ENCODE peak calls at places on chromosomes 3 and 15, in seven cellular contexts. G is naive thymus-derived CD4-positive, alpha-beta T cell; L is kidney; M is esophagus squamous epithelium; V is ovary; J is neural progenitor cell; D is upper lobe of left lung. Y is an unnamed sample. For H3K4me1, the result is how much of the 10 kb centered on the place peaks cover.

GRCh38 chr15:40100133-40100946 is 8.3 kb downstream of the BMF start:
- DNase-seq in G (no peak), L (peak), M (no peak), V (no peak), J (no peak), D (no peak), Y (no peak)

GRCh38 chr3:37627951-37628620 is 233.6 kb upstream of the CTDSPL start:
- DNase-seq in G (no peak), L (no peak), M (no peak), V (no peak), J (no peak), D (peak), Y (no peak)

GRCh38 chr15:56243117-56243773 is 434 bp downstream of the RFX7 start:
- DNase-seq in G (no peak), L (peak), M (no peak), V (peak), J (peak), D (peak), Y (peak)

GRCh38 chr3:17740703-17741102 is 1.7 kb downstream of the TBC1D5 start:
- DNase-seq in G (no peak), L (no peak), M (no peak), V (no peak), J (no peak), D (no peak), Y (peak)

GRCh38 chr3:9884555-9885165 is 4.6 kb upstream of the CIDEC start:
- DNase-seq in G (no peak), L (no peak), M (no peak), V (no peak), J (no peak), D (no peak), Y (no peak)

GRCh38 chr3:160055659-160056058 is 67.0 kb downstream of the IL12A start:
- DNase-seq in G (no peak), L (no peak), M (no peak), V (no peak), J (no peak), D (no peak), Y (no peak)

GRCh38 chr15:63948971-63949370 is 97.3 kb downstream of the DAPK2 start:
- DNase-seq in G (no peak), L (no peak), M (no peak), V (no peak), J (no peak), D (no peak), Y (no peak)

GRCh38 chr15:33671456-33671855 is 296.8 kb upstream of the CHRM5 start:
- DNase-seq in G (no peak), L (no peak), M (no peak), V (no peak), J (no peak), D (no peak), Y (no peak)

GRCh38 chr3:71355037-71355436 is 228.5 kb downstream of the FOXP1 start:
- DNase-seq in G (no peak), L (no peak), M (no peak), V (no peak), J (no peak), D (no peak), Y (no peak)

GRCh38 chr3:71358243-71358642 is 225.3 kb downstream of the FOXP1 start:
- DNase-seq in G (no peak), L (no peak), M (no peak), V (no peak), J (no peak), D (no peak), Y (peak)

GRCh38 chr3:71360170-71360569 is 223.4 kb downstream of the FOXP1 start:
- DNase-seq in G (no peak), L (no peak), M (no peak), V (no peak), J (no peak), D (no peak), Y (peak)

GRCh38 chr3:71355862-71356261 is 227.7 kb downstream of the FOXP1 start:
- DNase-seq in G (no peak), L (no peak), M (no peak), V (no peak), J (no peak), D (no peak), Y (no peak)

DNA sequence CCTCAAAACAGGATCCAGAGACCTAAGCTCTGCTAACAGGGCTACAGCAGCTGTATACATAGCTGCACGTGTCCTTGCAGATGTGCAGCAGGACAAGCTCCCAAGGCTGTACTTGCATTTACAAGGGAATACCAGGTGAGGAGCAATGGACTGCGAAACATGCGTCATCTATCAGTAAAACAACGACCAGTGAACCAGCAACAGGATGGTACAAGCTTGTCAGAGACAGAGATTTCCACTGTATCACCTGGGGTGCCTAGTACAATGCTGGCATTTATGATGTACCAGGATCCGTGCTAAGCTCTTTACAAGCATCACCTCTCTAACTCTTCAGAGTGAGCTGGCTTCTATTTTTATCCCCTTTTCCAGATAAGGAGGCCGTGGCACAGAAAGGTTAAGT is 227.3 kb downstream of the FOXP1 start:
- DNase-seq in G (no peak), L (no peak), M (no peak), V (no peak), J (no peak), D (no peak), Y (peak)
- H3K4me1 ChIP-seq in G (under half), L (under half), M (under half), V (under half), J (under half), D (under half), Y (half or more)

GRCh38 chr3:48118322-48118721 is 69.9 kb downstream of the CDC25A start:
- DNase-seq in G (no peak), L (no peak), M (no peak), V (no peak), J (peak), D (no peak), Y (no peak)
- H3K27ac ChIP-seq in G (no peak), L (no peak), M (no peak), V (no peak), J (peak), D (no peak), Y (no peak)

GRCh38 chr3:58419782-58420512 is 13.7 kb downstream of the PDHB start:
- DNase-seq in G (no peak), L (no peak), M (no peak), V (no peak), J (no peak), D (no peak), Y (no peak)
- H3K4me3 ChIP-seq in G (no peak), L (no peak), M (no peak), V (no peak), J (no peak), D (no peak), Y (no peak)

GRCh38 chr3:46930945-46931403 is 45.6 kb downstream of the CCDC12 start:
- DNase-seq in G (no peak), L (peak), M (no peak), V (no peak), J (no peak), D (no peak), Y (no peak)
- H3K4me1 ChIP-seq in G (half or more), L (half or more), M (half or more), V (half or more), J (under half), D (half or more), Y (half or more)

GRCh38 chr15:52324109-52324508 is 28.5 kb upstream of the MYO5C start:
- DNase-seq in G (no peak), L (no peak), M (no peak), V (no peak), J (no peak), D (no peak), Y (no peak)

GRCh38 chr15:52317022-52317421 is 21.4 kb upstream of the MYO5C start:
- DNase-seq in G (no peak), L (no peak), M (no peak), V (no peak), J (no peak), D (no peak), Y (no peak)

GRCh38 chr15:52318729-52319500 is 23.3 kb upstream of the MYO5C start:
- DNase-seq in G (no peak), L (peak), M (no peak), V (no peak), J (no peak), D (no peak), Y (no peak)
- H3K27ac ChIP-seq in G (no peak), L (no peak), M (no peak), V (no peak), J (no peak), D (no peak), Y (no peak)

DNA sequence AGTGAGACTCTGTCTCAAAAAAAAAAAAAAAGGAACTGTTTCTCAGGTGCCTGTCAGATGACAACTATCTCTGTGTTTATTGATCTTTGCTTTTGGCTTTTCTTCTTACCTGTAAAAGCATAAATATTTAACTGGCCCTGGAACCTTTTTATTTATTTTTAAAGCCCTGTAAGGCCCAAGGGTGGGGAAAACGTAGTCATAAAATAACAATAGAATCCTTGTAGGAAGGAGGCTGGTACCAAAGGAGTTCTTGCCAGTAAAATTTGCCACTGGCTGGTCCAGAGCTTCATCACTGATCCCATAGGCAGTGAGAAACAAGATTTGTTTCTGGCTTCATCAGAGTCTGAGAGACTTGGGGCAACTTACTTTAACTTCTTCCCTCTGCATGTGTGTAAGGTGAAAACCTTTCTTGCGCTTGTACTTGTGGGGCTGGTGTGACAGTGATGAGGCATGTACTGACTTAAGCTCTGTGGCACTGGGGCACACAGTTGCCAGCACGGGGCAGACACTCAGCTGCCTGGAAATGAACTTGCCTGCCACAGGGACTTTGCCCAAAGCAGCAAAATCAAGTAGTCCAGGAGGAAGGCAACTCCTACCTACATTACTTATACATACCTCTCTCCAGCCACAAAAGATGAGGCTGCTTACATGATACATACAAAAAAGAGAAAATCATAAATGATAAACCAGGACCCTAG is 19.6 kb downstream of the B4GALT4 start:
- DNase-seq in G (no peak), L (no peak), M (no peak), V (no peak), J (no peak), D (no peak), Y (no peak)
- H3K4me3 ChIP-seq in G (no peak), L (no peak), M (no peak), V (no peak), J (no peak), D (no peak), Y (no peak)

Y was measured in CD4-positive, CD25-positive, alpha-beta regulatory T cell.